ENCODE peak calls at places on chromosomes 4 and X, in five cellular contexts. U is stimulated activated CD4-positive, alpha-beta T cell treated with anti-CD3 and anti-CD28 coated beads, Interleukin-15, amount 100 ng/mL, for 1 hour; P is foreskin fibroblast; M is HEK293T; R is D341Med. Y is an unnamed sample.

GRCh38 chrX:41529221-41529620 is 82.1 kb downstream of the NYX start:
- DNase-seq in P (no peak), R (no peak), U (no peak), M (no peak), Y (no peak)

GRCh38 chr4:76011700-76012387 is 4.5 kb upstream of the CXCL9 start:
- DNase-seq in P (peak), R (no peak), M (no peak), U (no peak), Y (no peak)

GRCh38 chr4:3368841-3369760 is 72.7 kb upstream of the HGFAC start:
- DNase-seq in P (no peak), U (no peak), M (peak), R (peak), Y (no peak)

GRCh38 chr4:170853422-170854021 is 763.8 kb upstream of the AADAT start:
- DNase-seq in P (no peak), M (peak), R (peak), U (no peak), Y (peak)

GRCh38 chr4:98261291-98262271 is at the start of gene RAP1GDS1:
- DNase-seq in P (peak), R (peak), M (peak), U (peak), Y (peak)

GRCh38 chr4:65391382-65391781 is 278.9 kb downstream of the EPHA5 start:
- DNase-seq in P (no peak), U (no peak), M (no peak), R (no peak), Y (no peak)

GRCh38 chr4:88674989-88675388 is 22.6 kb downstream of the NAP1L5 start:
- DNase-seq in U (no peak), R (peak), P (peak), M (no peak), Y (no peak)

GRCh38 chrX:150934453-150934852 is 36.0 kb upstream of the CD99L2 start:
- DNase-seq in P (peak), M (no peak), R (no peak), U (no peak), Y (peak)

GRCh38 chr4:86596802-86597201 is 2.7 kb downstream of the PTPN13 start:
- DNase-seq in P (peak), R (no peak), U (no peak), M (no peak), Y (no peak)

GRCh38 chr4:126242679-126243390 is 928.1 kb downstream of the FAT4 start:
- DNase-seq in R (no peak), U (no peak), P (no peak), M (no peak), Y (no peak)

GRCh38 chrX:54076903-54077302 is 32.6 kb upstream of the PHF8 start:
- DNase-seq in M (no peak), R (no peak), P (peak), U (no peak), Y (peak)

GRCh38 chr4:136505020-136505419 is 1027.3 kb downstream of the PCDH18 start:
- DNase-seq in R (no peak), P (no peak), U (no peak), M (peak), Y (no peak)

GRCh38 chrX:18956322-18957032 is 27.4 kb downstream of the PHKA2 start:
- DNase-seq in R (no peak), P (no peak), U (no peak), M (no peak), Y (peak)

GRCh38 chr4:114886761-114887160 is 226.7 kb downstream of the NDST4 start:
- DNase-seq in U (no peak), M (no peak), P (no peak), R (no peak), Y (no peak)

GRCh38 chrX:431492-432132 is 44.9 kb upstream of the PPP2R3B start:
- DNase-seq in M (no peak), U (no peak), P (no peak), R (no peak), Y (no peak)